ENCODE peak calls at places on chromosomes 4 and X, in eight cellular contexts. R, P, G, Y, W, C, D and N are unnamed samples.

GRCh38 chr4:139555705-139556070 is 331 bp downstream of the SETD7 start:
- DNase-seq in P (peak), R (no peak), G (no peak), D (peak), C (peak), Y (peak), W (no peak), N (no peak)

GRCh38 chr4:115357767-115358166 is 244.3 kb upstream of the NDST4 start:
- DNase-seq in P (no peak), R (no peak), G (no peak), Y (no peak), C (no peak), D (no peak), W (no peak), N (no peak)

GRCh38 chrX:95058815-95059214 is 1384.8 kb downstream of the FAM133A start:
- DNase-seq in Y (no peak), R (no peak), C (no peak), W (peak), P (no peak), D (no peak), G (no peak), N (no peak)

GRCh38 chr4:189843392-189844009 is 97.2 kb upstream of the FRG1 start:
- DNase-seq in C (no peak), G (no peak), Y (no peak), D (no peak), R (no peak), W (no peak), P (no peak), N (no peak)

GRCh38 chrX:98607739-98608138 is 1724.0 kb downstream of the RPA4 start:
- DNase-seq in Y (no peak), W (no peak), P (no peak), G (no peak), R (peak), D (no peak), C (no peak), N (no peak)

GRCh38 chr4:113446019-113446418 is 315.5 kb downstream of the CAMK2D start:
- DNase-seq in P (no peak), C (no peak), Y (no peak), W (peak), R (no peak), G (no peak), D (no peak), N (no peak)

GRCh38 chr4:37758226-37758625 is 68.3 kb upstream of the PGM2 start:
- DNase-seq in G (no peak), D (no peak), P (peak), C (no peak), W (no peak), R (no peak), Y (no peak), N (no peak)

GRCh38 chr4:109977854-109978501 is 65.3 kb downstream of the EGF start:
- DNase-seq in Y (no peak), C (no peak), R (no peak), P (no peak), D (no peak), G (no peak), W (no peak), N (no peak)

GRCh38 chrX:154457491-154458115 is 478 bp upstream of the PLXNA3 start:
- DNase-seq in R (peak), P (no peak), G (no peak), D (no peak), W (no peak), C (no peak), Y (no peak), N (no peak)

GRCh38 chr4:44679060-44679459 is 840 bp downstream of the GUF1 start:
- DNase-seq in D (no peak), G (no peak), C (no peak), P (no peak), W (no peak), R (no peak), Y (no peak), N (no peak)

GRCh38 chrX:140391313-140391712 is 113.6 kb downstream of the SOX3 start:
- DNase-seq in R (no peak), G (no peak), C (no peak), W (no peak), Y (no peak), P (no peak), D (no peak), N (no peak)

GRCh38 chrX:130704053-130705038 is 198.7 kb downstream of the ENOX2 start:
- DNase-seq in Y (no peak), R (no peak), W (no peak), P (no peak), D (no peak), C (no peak), G (no peak), N (no peak)

GRCh38 chrX:49178537-49178936 is 6.8 kb downstream of the PLP2 start:
- DNase-seq in C (no peak), W (no peak), D (no peak), Y (no peak), G (no peak), R (no peak), P (no peak), N (no peak)

GRCh38 chr4:111268769-111269414 is 646.0 kb upstream of the PITX2 start:
- DNase-seq in Y (no peak), R (no peak), P (no peak), C (no peak), W (peak), G (no peak), D (no peak), N (no peak)

GRCh38 chr4:7429601-7430078 is 5.1 kb downstream of the PSAPL1 start:
- DNase-seq in D (no peak), C (no peak), P (no peak), R (peak), Y (peak), G (no peak), W (no peak), N (no peak)

GRCh38 chr4:1451106-1451751 is 45.0 kb upstream of the NKX1-1 start:
- DNase-seq in R (no peak), C (no peak), W (no peak), Y (no peak), G (no peak), P (no peak), D (no peak), N (no peak)

GRCh38 chr4:173074501-173074946 is 94.1 kb upstream of the GALNT7 start:
- DNase-seq in Y (no peak), C (no peak), D (no peak), W (peak), R (peak), P (peak), G (peak), N (no peak)

GRCh38 chr4:41204400-41204978 is 9.9 kb downstream of the APBB2 start:
- DNase-seq in D (peak), G (no peak), R (no peak), C (no peak), P (peak), W (no peak), Y (no peak), N (no peak)

GRCh38 chr4:53055274-53055673 is 193.2 kb downstream of the RASL11B start:
- DNase-seq in G (no peak), R (no peak), P (no peak), D (no peak), C (no peak), Y (no peak), W (peak), N (no peak)

GRCh38 chrX:115419094-115419493 is 129.6 kb downstream of the LUZP4 start:
- DNase-seq in G (no peak), P (no peak), R (no peak), W (no peak), Y (no peak), D (no peak), C (no peak), N (no peak)

GRCh38 chr4:72365981-72366380 is 203.0 kb downstream of the ADAMTS3 start:
- DNase-seq in W (no peak), Y (no peak), C (no peak), D (no peak), R (no peak), P (no peak), G (no peak), N (no peak)

GRCh38 chrX:133362538-133362937 is 52.8 kb downstream of the GPC4 start:
- DNase-seq in C (no peak), P (no peak), R (no peak), W (no peak), D (no peak), G (no peak), Y (no peak), N (no peak)

GRCh38 chr4:68297137-68297536 is 51.6 kb upstream of the TMPRSS11B start:
- DNase-seq in R (no peak), G (no peak), D (no peak), P (no peak), Y (no peak), C (no peak), W (no peak), N (no peak)

GRCh38 chrX:42755820-42756219 is 22.1 kb downstream of the PPP1R2C start:
- DNase-seq in P (no peak), R (no peak), D (peak), Y (no peak), W (no peak), G (no peak), C (no peak), N (no peak)

GRCh38 chrX:136816970-136817369 is 36.2 kb upstream of the ARHGEF6 start:
- DNase-seq in R (no peak), W (no peak), C (no peak), D (no peak), G (peak), P (no peak), Y (no peak), N (no peak)

GRCh38 chrX:56564921-56565861 is 1.8 kb downstream of the UBQLN2 start:
- DNase-seq in W (no peak), Y (no peak), G (no peak), D (no peak), C (no peak), P (no peak), R (no peak), N (no peak)

GRCh38 chr4:26086621-26087068 is 172.6 kb downstream of the SMIM20 start:
- DNase-seq in G (no peak), Y (no peak), P (no peak), W (no peak), D (no peak), R (no peak), C (no peak), N (no peak)

GRCh38 chr4:47533689-47534347 is 48.7 kb downstream of the ATP10D start:
- DNase-seq in D (no peak), W (no peak), R (no peak), C (no peak), Y (no peak), G (no peak), P (no peak), N (no peak)

GRCh38 chr4:113499696-113500095 is 261.8 kb downstream of the CAMK2D start:
- DNase-seq in G (no peak), C (no peak), W (peak), Y (no peak), D (no peak), P (no peak), R (no peak), N (no peak)

GRCh38 chrX:6095469-6095868 is 133.2 kb downstream of the NLGN4X start:
- DNase-seq in P (no peak), D (no peak), G (no peak), R (peak), Y (no peak), C (no peak), W (no peak), N (no peak)

DNA sequence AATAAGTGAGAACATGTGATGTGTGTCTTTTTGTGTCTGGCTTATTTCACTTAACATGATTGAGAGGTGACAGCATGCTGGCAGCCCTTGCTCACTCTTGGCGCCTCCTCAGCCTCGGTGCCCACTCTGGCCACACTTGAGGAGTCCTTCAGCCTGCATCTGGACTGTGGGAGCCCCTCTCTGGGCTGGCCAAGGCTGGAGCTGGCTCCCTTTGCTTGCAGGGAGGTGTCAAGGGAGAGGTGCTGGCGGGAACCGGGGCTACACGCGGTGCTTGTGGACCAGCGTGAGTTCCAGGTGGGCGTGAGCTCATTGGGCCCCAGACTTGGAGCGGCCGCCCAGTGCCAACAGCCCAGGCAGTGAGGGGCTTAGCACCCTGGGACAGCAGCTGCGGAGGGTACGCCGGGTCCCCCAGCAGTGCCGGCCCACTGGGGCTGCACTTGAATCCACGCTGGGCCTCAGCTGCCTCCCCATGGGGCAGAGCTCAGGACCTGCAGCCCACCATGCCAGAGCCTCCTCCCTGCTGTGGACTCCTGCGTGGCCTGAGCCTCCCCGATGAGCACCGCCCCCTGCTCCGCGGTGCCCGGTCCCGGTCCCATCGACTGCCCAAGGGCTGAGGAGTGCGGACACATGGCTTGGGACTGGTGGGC is 658.6 kb downstream of the GRXCR1 start:
- DNase-seq in C (no peak), W (no peak), R (no peak), G (no peak), D (no peak), Y (no peak), P (no peak), N (no peak)
- TF ChIP-seq CTCF in C (no peak), W (no peak), R (no peak), G (no peak), D (no peak), Y (no peak), P (no peak), N (no peak)

GRCh38 chrX:126141014-126141413 is 25.1 kb downstream of the DCAF12L2 start:
- DNase-seq in G (no peak), C (no peak), W (no peak), R (no peak), Y (no peak), D (no peak), P (no peak), N (no peak)
- TF ChIP-seq CTCF in G (no peak), C (no peak), W (no peak), R (peak), Y (no peak), D (no peak), P (no peak), N (no peak)

DNA sequence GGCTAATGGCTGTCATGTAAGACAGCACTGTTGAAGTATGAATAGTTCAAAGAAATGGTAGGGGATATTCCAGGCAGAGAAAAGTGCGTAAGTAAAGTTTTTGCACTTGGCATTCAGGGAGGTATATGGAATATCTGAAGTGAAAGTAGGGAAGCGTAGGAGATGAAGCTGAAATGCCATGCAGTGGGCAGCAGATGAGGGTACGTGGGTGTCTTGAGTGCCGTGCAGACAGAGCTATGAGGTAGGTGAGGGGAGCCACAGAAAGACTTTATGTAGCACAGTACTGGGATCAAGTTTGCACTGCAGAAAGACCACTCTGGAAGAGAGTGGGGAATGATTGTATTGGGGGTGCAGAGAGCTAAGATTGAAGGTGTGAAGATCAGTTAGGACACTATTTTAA is 5.2 kb upstream of the SCD5 start:
- DNase-seq in W (no peak), G (no peak), P (no peak), Y (no peak), R (no peak), C (no peak), D (no peak), N (no peak)
- TF ChIP-seq CTCF in W (no peak), G (no peak), P (no peak), Y (no peak), R (no peak), C (no peak), D (no peak), N (no peak)

GRCh38 chrX:12076046-12076445 is 62.2 kb upstream of the FRMPD4 start:
- DNase-seq in R (no peak), C (no peak), P (no peak), Y (no peak), W (no peak), G (no peak), D (no peak), N (no peak)

GRCh38 chrX:12080265-12080664 is 58.0 kb upstream of the FRMPD4 start:
- DNase-seq in G (no peak), R (no peak), Y (no peak), D (no peak), P (no peak), C (no peak), W (peak), N (no peak)
- TF ChIP-seq CTCF in G (peak), R (peak), Y (no peak), D (peak), P (peak), C (peak), W (peak), N (no peak)

DNA sequence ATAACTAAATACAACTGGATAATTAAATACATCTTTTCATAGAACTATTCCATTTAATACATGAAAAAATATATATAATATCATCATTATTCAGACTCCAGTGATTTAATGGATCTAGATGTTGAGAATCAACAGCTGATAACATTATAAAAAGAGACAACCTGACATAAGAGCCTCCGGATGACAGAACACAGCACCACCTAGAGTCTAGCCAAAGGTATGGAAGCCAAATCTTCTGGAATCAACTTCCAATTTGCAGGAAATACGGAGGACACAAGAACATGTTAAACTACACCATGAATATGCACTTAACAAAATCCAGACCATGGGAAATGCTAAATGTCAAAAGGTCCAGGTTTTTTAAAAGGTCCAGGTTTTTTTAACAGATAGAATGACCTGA is 55.0 kb downstream of the LRBA start:
- DNase-seq in P (no peak), C (no peak), R (no peak), W (no peak), D (no peak), G (no peak), Y (no peak), N (no peak)
- TF ChIP-seq CTCF in P (no peak), C (peak), R (peak), W (peak), D (peak), G (peak), Y (no peak), N (no peak)